ENCODE peak calls at places on chromosomes 2 and 18, in five cellular contexts. B, A, T, R and I are unnamed samples.

GRCh38 chr2:24015562-24016375 is 5.9 kb downstream of the MFSD2B start:
- DNase-seq in B (no peak), A (peak), T (peak), R (no peak), I (no peak)

GRCh38 chr2:288002-288742 is at the start of gene ALKAL2:
- DNase-seq in B (no peak), A (no peak), T (peak), R (peak), I (no peak)

GRCh38 chr2:60306231-60306861 is 247.1 kb downstream of the BCL11A start:
- DNase-seq in B (no peak), A (no peak), T (no peak), R (peak), I (no peak)

GRCh38 chr2:162482463-162482862 is 138.5 kb downstream of the GCA start:
- DNase-seq in B (no peak), A (no peak), T (no peak), R (no peak), I (no peak)

GRCh38 chr2:51013060-51013746 is 18.7 kb downstream of the NRXN1 start:
- DNase-seq in B (no peak), A (no peak), T (no peak), R (peak), I (peak)

GRCh38 chr2:191251014-191251413 is 5.8 kb downstream of the MYO1B start:
- DNase-seq in B (no peak), A (no peak), T (no peak), R (no peak), I (no peak)

GRCh38 chr18:59927246-59927825 is 27.5 kb downstream of the PMAIP1 start:
- DNase-seq in B (no peak), A (no peak), T (peak), R (no peak), I (no peak)

GRCh38 chr2:68414452-68414851 is 49.4 kb downstream of the PLEK start:
- DNase-seq in B (no peak), A (no peak), T (no peak), R (no peak), I (no peak)

GRCh38 chr2:180001726-180002125 is 5.4 kb downstream of the CWC22 start:
- DNase-seq in B (no peak), A (no peak), T (no peak), R (no peak), I (no peak)

GRCh38 chr2:222264791-222265320 is 33.9 kb downstream of the PAX3 start:
- DNase-seq in B (no peak), A (no peak), T (no peak), R (no peak), I (no peak)

GRCh38 chr18:42271656-42272355 is 316.8 kb downstream of the PIK3C3 start:
- DNase-seq in B (no peak), A (no peak), T (no peak), R (no peak), I (no peak)

GRCh38 chr2:85409719-85410583 is at the start of gene CAPG:
- DNase-seq in B (peak), A (no peak), T (no peak), R (no peak), I (no peak)

GRCh38 chr2:156399224-156399949 is 36.8 kb upstream of the GPD2 start:
- DNase-seq in B (no peak), A (peak), T (peak), R (no peak), I (peak)